ENCODE peak calls at places on chromosomes 11 and 22, in five cellular contexts. M is suprapubic skin, D is SK-N-SH, S is GM23338, Y is breast epithelium. I is an unnamed sample. For H3K4me1, the result is how much of the 10 kb centered on the place peaks cover.

GRCh38 chr11:129728571-129728970 is 87.1 kb upstream of the TMEM45B start:
- DNase-seq in D (no peak), Y (no peak), S (no peak), M (no peak), I (no peak)

GRCh38 chr11:6531267-6531752 is 34.2 kb downstream of the DNHD1 start:
- DNase-seq in D (peak), M (no peak), Y (no peak), S (peak), I (no peak)

GRCh38 chr11:61472282-61472681 is 36.3 kb upstream of the LRRC10B start:
- DNase-seq in M (peak), Y (no peak), S (no peak), D (no peak), I (no peak)

GRCh38 chr22:28442264-28442950 is 237.2 kb downstream of the TTC28 start:
- DNase-seq in M (peak), S (peak), Y (peak), D (peak), I (peak)

GRCh38 chr11:128713595-128713994 is 19.7 kb downstream of the FLI1 start:
- DNase-seq in Y (no peak), M (no peak), D (no peak), S (no peak), I (no peak)

GRCh38 chr11:64723117-64723906 is at the start of gene NRXN2:
- DNase-seq in D (peak), Y (peak), M (no peak), S (peak), I (peak)

GRCh38 chr11:92735039-92735438 is 234.4 kb upstream of the MTNR1B start:
- DNase-seq in M (no peak), S (peak), Y (no peak), D (peak), I (no peak)

GRCh38 chr11:109304159-109304558 is 117.8 kb upstream of the C11orf87 start:
- DNase-seq in S (no peak), D (no peak), Y (no peak), M (no peak), I (no peak)

GRCh38 chr22:40668611-40669390 is 10.5 kb upstream of the MCHR1 start:
- DNase-seq in D (no peak), M (no peak), Y (no peak), S (peak), I (no peak)

GRCh38 chr11:76443254-76443935 is 1.4 kb upstream of the EMSY start:
- DNase-seq in S (no peak), D (no peak), Y (no peak), M (no peak), I (no peak)

GRCh38 chr22:21796863-21797262 is 61.3 kb upstream of the YPEL1 start:
- DNase-seq in D (no peak), S (peak), M (no peak), Y (no peak), I (no peak)

GRCh38 chr11:74278721-74279148 is 32.7 kb downstream of the P4HA3 start:
- DNase-seq in D (no peak), Y (no peak), M (peak), S (no peak), I (no peak)

GRCh38 chr11:109914038-109914437 is 179.2 kb upstream of the ZC3H12C start:
- DNase-seq in Y (no peak), D (no peak), M (no peak), S (peak), I (no peak)

GRCh38 chr11:31295308-31295707 is 74.2 kb downstream of the DCDC1 start:
- DNase-seq in S (no peak), D (no peak), Y (no peak), M (no peak), I (no peak)

GRCh38 chr11:6646040-6646439 is 9.6 kb downstream of the DCHS1 start:
- DNase-seq in S (no peak), M (no peak), Y (no peak), D (no peak), I (peak)

GRCh38 chr11:71425851-71426250 is 22.3 kb downstream of the DHCR7 start:
- DNase-seq in D (no peak), M (no peak), Y (no peak), S (no peak), I (no peak)

GRCh38 chr11:81070948-81071347 is 1630.1 kb upstream of the TENM4 start:
- DNase-seq in D (no peak), Y (no peak), S (no peak), M (no peak), I (no peak)

GRCh38 chr22:50665212-50665611 is 7.4 kb upstream of the SHANK3 start:
- DNase-seq in S (no peak), D (no peak), Y (no peak), M (no peak), I (no peak)

GRCh38 chr22:20922141-20922751 is 5.0 kb downstream of the CRKL start:
- DNase-seq in D (no peak), Y (no peak), M (peak), S (no peak), I (no peak)

GRCh38 chr11:36265793-36266628 is 23.2 kb downstream of the COMMD9 start:
- DNase-seq in Y (peak), D (peak), S (peak), M (no peak), I (peak)

GRCh38 chr11:35786918-35787557 is 124.5 kb downstream of the TRIM44 start:
- DNase-seq in D (peak), M (no peak), Y (no peak), S (no peak), I (no peak)

GRCh38 chr11:44648109-44648508 is 78.7 kb upstream of the TSPAN18 start:
- DNase-seq in M (no peak), S (no peak), Y (no peak), D (no peak), I (no peak)

GRCh38 chr11:29438815-29439214 is 578.0 kb downstream of the KCNA4 start:
- DNase-seq in S (no peak), D (no peak), M (no peak), Y (no peak), I (no peak)

GRCh38 chr11:121521145-121522042 is 68.6 kb upstream of the SORL1-AS1 start:
- DNase-seq in Y (no peak), D (no peak), S (no peak), M (no peak), I (no peak)

GRCh38 chr11:65301491-65302329 is 13.0 kb upstream of the CDC42EP2 start:
- DNase-seq in Y (no peak), M (no peak), D (peak), S (peak), I (peak)

GRCh38 chr22:20948450-20948849 is 18.6 kb upstream of the AIFM3 start:
- DNase-seq in M (no peak), D (no peak), Y (no peak), S (no peak), I (no peak)

GRCh38 chr11:44623321-44623715 is 57.9 kb downstream of the CD82 start:
- DNase-seq in Y (no peak), D (no peak), S (no peak), M (peak), I (peak)

GRCh38 chr22:27310966-27311665 is 490.4 kb downstream of the MN1 start:
- DNase-seq in Y (no peak), D (no peak), S (peak), M (no peak), I (no peak)

GRCh38 chr11:35163209-35163608 is 24.2 kb downstream of the CD44 start:
- DNase-seq in S (no peak), Y (no peak), M (no peak), D (no peak), I (no peak)

GRCh38 chr22:37564111-37564711 is 3.9 kb downstream of the CDC42EP1 start:
- DNase-seq in Y (no peak), S (no peak), M (no peak), D (no peak), I (no peak)

GRCh38 chr11:2768471-2769408 is 68.9 kb upstream of the KCNQ1OT1 start:
- DNase-seq in S (no peak), D (no peak), Y (peak), M (peak), I (peak)

GRCh38 chr11:87394924-87395323 is 357.2 kb downstream of the TMEM135 start:
- DNase-seq in M (no peak), S (no peak), D (no peak), Y (no peak), I (no peak)

GRCh38 chr22:40421941-40422340 is 51.5 kb downstream of the SGSM3 start:
- DNase-seq in D (no peak), Y (peak), S (no peak), M (no peak), I (peak)

GRCh38 chr22:43448048-43448447 is 36.2 kb downstream of the MPPED1 start:
- DNase-seq in Y (no peak), M (no peak), S (no peak), D (no peak), I (no peak)

GRCh38 chr11:65274734-65275682 is 13.2 kb downstream of the POLA2 start:
- DNase-seq in S (peak), D (peak), Y (peak), M (peak), I (peak)

DNA sequence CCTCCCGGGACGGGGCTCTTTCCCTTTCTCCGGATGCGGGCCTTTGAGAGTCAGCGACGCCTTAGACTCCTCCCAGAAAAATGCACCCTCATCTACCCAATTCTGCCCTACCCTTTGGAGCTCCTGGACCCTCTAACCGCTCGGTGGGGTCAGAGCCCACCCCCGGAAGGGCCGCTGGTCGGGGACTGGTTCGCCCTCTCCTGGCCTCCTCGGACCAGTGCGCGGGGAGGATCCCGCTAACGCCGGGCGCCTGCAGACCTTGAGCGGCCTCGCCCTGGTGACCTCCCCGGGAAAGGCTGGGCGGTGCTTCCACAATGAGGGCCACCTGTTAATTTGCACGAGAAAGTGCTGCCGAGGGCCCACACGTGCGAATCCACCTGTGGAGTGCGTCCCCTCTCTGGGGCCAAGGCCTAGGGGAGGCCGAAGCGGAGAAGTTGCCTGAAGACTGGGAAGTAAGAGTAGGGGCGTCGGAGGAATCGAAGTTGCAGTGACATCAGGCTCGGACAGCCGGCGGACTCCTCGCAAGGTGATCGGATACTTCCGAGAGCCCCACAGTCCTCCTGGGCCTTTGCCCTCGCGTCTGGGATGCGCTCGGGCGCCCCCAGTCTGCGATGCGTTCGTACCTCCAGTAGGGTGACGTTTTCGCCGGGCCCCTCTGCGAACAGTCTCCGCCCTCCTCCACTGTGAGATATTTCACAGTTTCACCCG is 61.5 kb downstream of the ENDOD1 start:
- DNase-seq in Y (peak), M (peak), D (peak), S (peak), I (peak)
- TF ChIP-seq POLR2AphosphoS5 in Y (peak), M (no peak), D (no peak), S (peak), I (peak)

DNA sequence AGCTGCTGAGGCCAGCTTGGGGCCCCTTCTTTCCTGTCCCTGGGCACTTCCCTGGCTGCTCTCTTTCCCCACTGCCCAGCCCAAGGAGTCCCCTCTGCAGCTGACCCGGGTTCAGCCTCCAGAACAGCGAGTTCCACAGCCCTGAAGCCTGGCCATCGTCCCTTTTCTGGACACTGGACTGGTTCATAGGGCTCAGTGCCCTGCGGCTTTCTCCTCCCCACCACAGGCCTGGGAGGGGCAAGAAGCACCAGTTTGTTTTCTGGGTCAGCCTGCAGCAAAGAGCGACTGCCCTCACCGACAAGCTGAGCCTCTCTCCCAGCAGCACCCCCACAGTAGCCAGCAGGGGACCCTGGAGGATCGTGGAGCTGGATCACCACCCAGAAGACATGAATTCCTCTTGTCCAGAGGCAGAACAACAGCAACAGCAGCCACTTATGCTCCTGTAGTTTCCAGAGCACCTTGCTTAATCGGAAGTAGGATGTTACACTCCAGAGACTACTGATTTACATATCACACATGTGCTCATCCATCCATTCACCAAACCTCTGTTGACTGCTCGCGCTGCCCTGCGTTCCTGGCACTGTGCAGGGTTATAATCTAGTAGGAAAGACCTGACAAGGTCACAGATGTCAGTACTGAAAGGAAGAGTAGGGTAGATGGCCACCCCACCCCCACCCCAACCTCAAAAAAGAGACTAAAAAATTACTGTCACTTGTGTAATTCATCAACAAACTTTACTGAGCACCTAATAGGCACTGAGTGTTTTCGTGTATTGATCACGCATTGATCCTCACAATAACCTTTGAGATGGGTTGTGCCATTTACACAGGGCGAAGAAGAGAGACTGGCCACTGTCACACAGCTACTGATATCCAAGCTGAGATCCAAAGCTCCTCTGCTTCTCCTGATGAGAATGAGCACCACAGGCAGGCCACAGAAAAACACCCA is 13.0 kb upstream of the CXCR5 start:
- DNase-seq in S (peak), Y (peak), D (peak), M (no peak), I (peak)
- H3K27ac ChIP-seq in S (no peak), Y (peak), D (no peak), M (peak), I (peak)

GRCh38 chr22:30027169-30027568 is 53.1 kb upstream of the HORMAD2 start:
- DNase-seq in D (no peak), M (no peak), Y (no peak), S (no peak), I (no peak)
- H3K4me1 ChIP-seq in D (under half), M (under half), Y (under half), S (under half), I (under half)

GRCh38 chr22:19061471-19062138 is 60.6 kb downstream of the DGCR2 start:
- DNase-seq in M (no peak), D (no peak), Y (no peak), S (no peak), I (peak)

GRCh38 chr22:19062139-19062789 is 59.9 kb downstream of the DGCR2 start:
- DNase-seq in M (no peak), D (no peak), S (no peak), Y (no peak), I (peak)

GRCh38 chr22:19059481-19060278 is 62.5 kb downstream of the DGCR2 start:
- DNase-seq in D (no peak), S (no peak), Y (no peak), M (peak), I (peak)

GRCh38 chr22:19058713-19059451 is 63.3 kb downstream of the DGCR2 start:
- DNase-seq in D (no peak), M (peak), S (no peak), Y (no peak), I (peak)

GRCh38 chr22:19060356-19061009 is 61.7 kb downstream of the DGCR2 start:
- DNase-seq in M (peak), D (no peak), Y (no peak), S (no peak), I (peak)
- TF ChIP-seq POLR2AphosphoS5 in M (no peak), D (no peak), Y (no peak), S (no peak), I (no peak)

GRCh38 chr11:67024966-67025365 is 2.0 kb downstream of the SYT12 start:
- DNase-seq in M (no peak), S (no peak), Y (no peak), D (no peak), I (no peak)

GRCh38 chr11:67025750-67026149 is 2.8 kb downstream of the SYT12 start:
- DNase-seq in M (no peak), S (no peak), D (no peak), Y (no peak), I (no peak)

GRCh38 chr11:67022961-67023956 is at the start of gene SYT12:
- DNase-seq in D (peak), M (no peak), Y (no peak), S (peak), I (no peak)

GRCh38 chr11:67023957-67024353 is 1.0 kb downstream of the SYT12 start:
- DNase-seq in M (no peak), Y (no peak), S (no peak), D (no peak), I (no peak)

DNA sequence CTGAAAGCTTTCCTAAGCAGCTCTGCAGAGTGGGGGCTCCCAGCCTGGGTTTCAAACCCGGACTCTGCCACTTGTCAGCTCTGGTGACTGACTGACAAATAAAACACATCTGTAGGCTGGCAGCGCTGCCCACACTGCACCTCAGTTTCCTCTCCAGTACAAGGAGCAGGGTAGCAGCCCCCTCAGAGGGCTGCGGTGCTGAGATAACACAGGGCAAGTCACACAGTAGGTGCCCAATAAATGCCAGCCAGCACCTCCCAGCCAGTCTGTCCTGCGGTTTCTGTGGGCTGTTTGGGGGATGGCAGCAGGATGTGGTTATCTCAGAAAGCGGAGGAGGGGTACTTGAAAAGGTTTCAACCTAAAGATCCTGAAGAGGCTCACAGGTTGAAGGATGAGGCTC is 1.5 kb downstream of the SYT12 start:
- DNase-seq in D (no peak), Y (no peak), S (no peak), M (no peak), I (no peak)
- H3K27ac ChIP-seq in D (no peak), Y (peak), S (no peak), M (no peak), I (no peak)

GRCh38 chr11:27208846-27209245 is 154.2 kb downstream of the CCDC34 start:
- DNase-seq in Y (no peak), D (no peak), S (no peak), M (no peak), I (no peak)

GRCh38 chr11:27209562-27210005 is 153.4 kb downstream of the CCDC34 start:
- DNase-seq in Y (no peak), M (peak), D (no peak), S (no peak), I (no peak)

GRCh38 chr11:27211370-27212127 is 151.5 kb downstream of the CCDC34 start:
- DNase-seq in M (no peak), D (no peak), Y (no peak), S (peak), I (no peak)

GRCh38 chr11:27212248-27212780 is 150.7 kb downstream of the CCDC34 start:
- DNase-seq in Y (no peak), M (no peak), S (no peak), D (no peak), I (no peak)

DNA sequence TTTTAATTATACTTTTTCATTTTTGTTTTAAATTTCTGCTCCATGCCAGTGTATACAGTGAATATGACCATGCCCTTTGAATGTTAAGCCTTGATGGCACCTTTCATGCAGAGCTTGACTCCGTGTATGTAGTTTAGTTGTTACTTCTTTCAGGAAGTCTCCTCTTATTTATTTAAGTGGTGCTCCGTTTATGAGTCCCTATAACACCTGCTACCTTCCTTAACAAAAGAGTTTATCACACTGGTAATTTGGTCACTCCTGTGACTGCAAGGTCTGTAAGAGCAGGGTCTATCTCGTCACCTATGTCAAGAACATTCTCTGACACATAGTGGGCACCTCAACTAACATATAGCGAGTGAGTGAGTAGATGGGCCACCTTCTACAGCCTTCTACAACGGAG is 152.5 kb downstream of the CCDC34 start:
- DNase-seq in S (no peak), D (no peak), Y (no peak), M (no peak), I (no peak)
- H3K4me1 ChIP-seq in S (under half), D (under half), Y (under half), M (under half), I (under half)